ENCODE peak calls at places on chromosomes 5 and 9, in ten cellular contexts. S is GM04504; Y is GM04503; L is NB4; A is OCI-LY7; K is ELR; E is activated effector memory CD4-positive, alpha-beta T cell treated with anti-CD3 and anti-CD28 coated beads, Interleukin-2, amount 50 U/mL, for 16 hours; C is AG04449; W is activated CD4-positive, alpha-beta T cell treated with anti-CD3 and anti-CD28 coated beads for 1 hour; J is H7. I is an unnamed sample.

GRCh38 chr9:92747459-92748232 is 17.0 kb downstream of the BICD2 start:
- DNase-seq in S (no peak), Y (no peak), L (no peak), A (no peak), K (peak; percentile 59), E (peak; percentile 53), C (no peak), W (no peak), J (no peak), I (no peak)

GRCh38 chr9:12696931-12697622 is 3.9 kb downstream of the TYRP1 start:
- DNase-seq in S (no peak), Y (no peak), L (no peak), A (no peak), K (no peak), E (no peak), C (no peak), W (no peak), J (no peak), I (peak; percentile 20)

GRCh38 chr9:94643176-94643575 is 3.9 kb upstream of the FBP1 start:
- DNase-seq in S (no peak), Y (no peak), L (peak; percentile 42), A (no peak), K (no peak), E (no peak), C (no peak), W (no peak), J (no peak), I (peak; percentile 11)

GRCh38 chr9:75185585-75186170 is 97.4 kb downstream of the OSTF1 start:
- DNase-seq in S (no peak), Y (no peak), L (peak; percentile 45), A (peak; percentile 56), K (peak; percentile 63), E (peak; percentile 83), C (no peak), W (peak; percentile 20), J (peak; percentile 38), I (peak; percentile 26)

GRCh38 chr9:27676827-27677226 is 103.5 kb upstream of the C9orf72 start:
- DNase-seq in S (no peak), Y (no peak), L (no peak), A (no peak), K (no peak), E (no peak), C (no peak), W (no peak), J (no peak), I (no peak)

GRCh38 chr5:56525117-56525516 is 290.2 kb upstream of the MAP3K1 start:
- DNase-seq in S (no peak), Y (no peak), L (no peak), A (no peak), K (peak; percentile 42), E (no peak), C (no peak), W (no peak), J (no peak), I (no peak)

GRCh38 chr9:2066312-2067273 is 51.4 kb downstream of the SMARCA2 start:
- DNase-seq in S (peak; percentile 44), Y (peak; percentile 30), L (peak; percentile 32), A (peak; percentile 6), K (peak; percentile 51), E (no peak), C (no peak), W (no peak), J (peak; percentile 71), I (no peak)

GRCh38 chr5:72380491-72381274 is 60.5 kb downstream of the PTCD2 start:
- DNase-seq in S (no peak), Y (no peak), L (peak; percentile 69), A (peak; percentile 31), K (peak; percentile 44), E (no peak), C (no peak), W (no peak), J (no peak), I (peak; percentile 87)

GRCh38 chr5:169592937-169593650 is 9.5 kb downstream of the SPDL1 start:
- DNase-seq in S (no peak), Y (no peak), L (no peak), A (no peak), K (peak; percentile 68), E (no peak), C (no peak), W (no peak), J (no peak), I (no peak)

GRCh38 chr5:15575566-15576195 is 75.7 kb downstream of the FBXL7 start:
- DNase-seq in S (no peak), Y (no peak), L (no peak), A (no peak), K (no peak), E (no peak), C (no peak), W (no peak), J (no peak), I (no peak)

GRCh38 chr9:27844797-27845196 is 271.5 kb upstream of the C9orf72 start:
- DNase-seq in S (no peak), Y (no peak), L (no peak), A (no peak), K (no peak), E (no peak), C (no peak), W (no peak), J (no peak), I (no peak)

I was measured in MV-4-11.